ENCODE peak calls at places on chromosomes 12 and 14, in ten cellular contexts. U, E, X, K, I, S, D, M, P and W are unnamed samples. For H3K4me1, the result is how much of the 10 kb centered on the place peaks cover.

GRCh38 chr14:49550284-49551184 is 35.6 kb downstream of the RPS29 start:
- DNase-seq in U (no peak), E (no peak), X (no peak), K (peak), I (no peak), S (no peak), D (peak), M (no peak), P (no peak), W (no peak)

GRCh38 chr14:42469637-42470426 is 863.2 kb downstream of the LRFN5 start:
- DNase-seq in U (no peak), E (no peak), X (no peak), K (peak), I (no peak), S (no peak), D (peak), M (no peak), P (no peak), W (no peak)

GRCh38 chr14:60161176-60162107 is 3.8 kb downstream of the DHRS7 start:
- DNase-seq in U (peak), E (peak), X (no peak), K (peak), I (no peak), S (no peak), D (no peak), M (peak), P (no peak), W (peak)

GRCh38 chr14:91418387-91419043 is 895 bp upstream of the CCDC88C start:
- DNase-seq in U (no peak), E (peak), X (peak), K (peak), I (peak), S (peak), D (peak), M (peak), P (peak), W (peak)

GRCh38 chr12:108268397-108268796 is 70.7 kb downstream of the CMKLR1 start:
- DNase-seq in U (no peak), E (no peak), X (no peak), K (no peak), I (no peak), S (no peak), D (no peak), M (no peak), P (no peak), W (no peak)

GRCh38 chr14:100406505-100407131 is 83.5 kb downstream of the SLC25A47 start:
- DNase-seq in U (no peak), E (no peak), X (no peak), K (peak), I (no peak), S (peak), D (peak), M (no peak), P (no peak), W (no peak)

GRCh38 chr14:102829106-102829505 is 51.9 kb downstream of the TRAF3 start:
- DNase-seq in U (no peak), E (no peak), X (no peak), K (no peak), I (no peak), S (no peak), D (no peak), M (no peak), P (no peak), W (no peak)

GRCh38 chr12:2256915-2257314 is 204.1 kb downstream of the CACNA1C start:
- DNase-seq in U (no peak), E (no peak), X (no peak), K (peak), I (no peak), S (no peak), D (no peak), M (no peak), P (no peak), W (no peak)

GRCh38 chr12:89348894-89349669 is 3.2 kb downstream of the DUSP6 start:
- DNase-seq in U (no peak), E (no peak), X (no peak), K (peak), I (no peak), S (no peak), D (no peak), M (no peak), P (no peak), W (no peak)

GRCh38 chr12:66823857-66824570 is 145.1 kb upstream of the GRIP1 start:
- DNase-seq in U (no peak), E (no peak), X (no peak), K (no peak), I (no peak), S (no peak), D (peak), M (no peak), P (no peak), W (peak)

GRCh38 chr12:94874986-94875312 is 128.5 kb downstream of the NDUFA12 start:
- DNase-seq in U (no peak), E (no peak), X (no peak), K (no peak), I (no peak), S (no peak), D (no peak), M (no peak), P (no peak), W (peak)

GRCh38 chr12:108307006-108307405 is 32.1 kb downstream of the CMKLR1 start:
- DNase-seq in U (no peak), E (no peak), X (no peak), K (peak), I (no peak), S (no peak), D (no peak), M (no peak), P (no peak), W (no peak)

GRCh38 chr12:27460471-27460978 is 14.0 kb downstream of the SMCO2 start:
- DNase-seq in U (no peak), E (no peak), X (no peak), K (peak), I (no peak), S (peak), D (peak), M (no peak), P (no peak), W (no peak)

GRCh38 chr12:60194682-60195081 is 598.9 kb downstream of the SLC16A7 start:
- DNase-seq in U (no peak), E (no peak), X (no peak), K (peak), I (no peak), S (no peak), D (no peak), M (no peak), P (no peak), W (no peak)

GRCh38 chr12:108635997-108636808 is 2.5 kb upstream of the SELPLG start:
- DNase-seq in U (no peak), E (no peak), X (no peak), K (no peak), I (no peak), S (no peak), D (no peak), M (no peak), P (no peak), W (no peak)

GRCh38 chr12:56631790-56632700 is 1.9 kb upstream of the BAZ2A start:
- DNase-seq in U (peak), E (peak), X (peak), K (peak), I (peak), S (peak), D (peak), M (peak), P (peak), W (peak)

GRCh38 chr12:15600223-15600935 is 188.8 kb downstream of the EPS8 start:
- DNase-seq in U (no peak), E (no peak), X (no peak), K (no peak), I (no peak), S (no peak), D (no peak), M (no peak), P (no peak), W (no peak)

GRCh38 chr14:35332517-35333346 is 40.5 kb downstream of the PSMA6 start:
- DNase-seq in U (no peak), E (no peak), X (no peak), K (peak), I (no peak), S (peak), D (peak), M (no peak), P (no peak), W (no peak)

GRCh38 chr14:33435911-33436310 is 497.2 kb downstream of the NPAS3 start:
- DNase-seq in U (no peak), E (no peak), X (no peak), K (peak), I (no peak), S (no peak), D (no peak), M (no peak), P (no peak), W (no peak)

GRCh38 chr12:112837629-112838191 is 46.2 kb downstream of the RPH3A start:
- DNase-seq in U (no peak), E (no peak), X (no peak), K (peak), I (no peak), S (no peak), D (peak), M (no peak), P (no peak), W (no peak)

GRCh38 chr14:94383777-94384176 is 4.6 kb downstream of the SERPINA1 start:
- DNase-seq in U (peak), E (peak), X (no peak), K (no peak), I (no peak), S (no peak), D (no peak), M (no peak), P (no peak), W (no peak)

GRCh38 chr12:71139153-71139735 is 18.6 kb downstream of the TSPAN8 start:
- DNase-seq in U (no peak), E (no peak), X (no peak), K (no peak), I (no peak), S (no peak), D (no peak), M (no peak), P (no peak), W (no peak)

GRCh38 chr14:70707138-70708038 is 65.7 kb downstream of the TTC9 start:
- DNase-seq in U (no peak), E (peak), X (no peak), K (peak), I (peak), S (no peak), D (peak), M (no peak), P (no peak), W (no peak)

GRCh38 chr12:131949431-131950181 is at the start of gene EP400:
- DNase-seq in U (peak), E (peak), X (peak), K (peak), I (peak), S (peak), D (peak), M (peak), P (peak), W (peak)

GRCh38 chr14:97603201-97603600 is 806.0 kb downstream of the VRK1 start:
- DNase-seq in U (no peak), E (no peak), X (no peak), K (no peak), I (no peak), S (no peak), D (no peak), M (no peak), P (no peak), W (no peak)

GRCh38 chr14:50714452-50715073 is 46.5 kb upstream of the SAV1 start:
- DNase-seq in U (no peak), E (no peak), X (no peak), K (peak), I (no peak), S (no peak), D (peak), M (no peak), P (no peak), W (no peak)

GRCh38 chr12:77231548-77231947 is 166.2 kb upstream of the E2F7 start:
- DNase-seq in U (peak), E (no peak), X (peak), K (peak), I (peak), S (peak), D (no peak), M (peak), P (peak), W (peak)

GRCh38 chr12:71639341-71639760 is 24.3 kb downstream of the ZFC3H1 start:
- DNase-seq in U (no peak), E (peak), X (no peak), K (peak), I (no peak), S (no peak), D (peak), M (no peak), P (no peak), W (no peak)

GRCh38 chr12:58378038-58378437 is 436.7 kb downstream of the ATP23 start:
- DNase-seq in U (no peak), E (no peak), X (no peak), K (peak), I (no peak), S (no peak), D (no peak), M (no peak), P (no peak), W (no peak)

GRCh38 chr12:110084314-110085015 is 36.1 kb upstream of the C12orf76 start:
- DNase-seq in U (no peak), E (no peak), X (no peak), K (peak), I (no peak), S (no peak), D (peak), M (no peak), P (no peak), W (no peak)

GRCh38 chr12:121337416-121337815 is 14.8 kb downstream of the ANAPC5 start:
- DNase-seq in U (no peak), E (no peak), X (no peak), K (no peak), I (no peak), S (no peak), D (no peak), M (no peak), P (no peak), W (no peak)

GRCh38 chr14:102020058-102020971 is 55.9 kb downstream of the DYNC1H1 start:
- DNase-seq in U (no peak), E (no peak), X (no peak), K (peak), I (no peak), S (no peak), D (no peak), M (no peak), P (no peak), W (no peak)

GRCh38 chr12:105843989-105844768 is 294.6 kb downstream of the NUAK1 start:
- DNase-seq in U (peak), E (no peak), X (no peak), K (peak), I (no peak), S (no peak), D (no peak), M (no peak), P (peak), W (no peak)

GRCh38 chr12:45402288-45402687 is 186.4 kb downstream of the ANO6 start:
- DNase-seq in U (no peak), E (no peak), X (no peak), K (peak), I (no peak), S (no peak), D (no peak), M (no peak), P (no peak), W (no peak)

GRCh38 chr14:104174051-104174450 is 35.7 kb downstream of the KIF26A start:
- DNase-seq in U (no peak), E (no peak), X (no peak), K (no peak), I (no peak), S (no peak), D (no peak), M (no peak), P (no peak), W (no peak)

GRCh38 chr12:53659011-53659551 is 16.8 kb downstream of the ATP5MC2 start:
- DNase-seq in U (no peak), E (no peak), X (peak), K (peak), I (no peak), S (peak), D (peak), M (peak), P (peak), W (peak)

GRCh38 chr14:74655597-74656389 is 43.8 kb upstream of the LTBP2 start:
- DNase-seq in U (no peak), E (no peak), X (no peak), K (peak), I (no peak), S (no peak), D (peak), M (no peak), P (no peak), W (no peak)
- H3K27ac ChIP-seq in U (peak), E (no peak), X (peak), K (peak), I (no peak), S (no peak), D (peak), M (peak), P (no peak), W (no peak)

GRCh38 chr12:104738841-104739642 is 219.0 kb downstream of the SLC41A2 start:
- DNase-seq in U (no peak), E (no peak), X (no peak), K (no peak), I (no peak), S (no peak), D (no peak), M (no peak), P (no peak), W (no peak)

GRCh38 chr12:104742551-104742961 is 215.5 kb downstream of the SLC41A2 start:
- DNase-seq in U (no peak), E (no peak), X (no peak), K (no peak), I (no peak), S (no peak), D (no peak), M (peak), P (no peak), W (no peak)

GRCh38 chr12:104740668-104741067 is 217.4 kb downstream of the SLC41A2 start:
- DNase-seq in U (no peak), E (no peak), X (no peak), K (no peak), I (no peak), S (no peak), D (no peak), M (peak), P (no peak), W (no peak)

GRCh38 chr12:104741497-104742367 is 216.4 kb downstream of the SLC41A2 start:
- DNase-seq in U (no peak), E (no peak), X (no peak), K (no peak), I (no peak), S (no peak), D (no peak), M (no peak), P (no peak), W (no peak)

GRCh38 chr12:104741072-104741471 is 217.0 kb downstream of the SLC41A2 start:
- DNase-seq in U (no peak), E (no peak), X (no peak), K (no peak), I (no peak), S (no peak), D (no peak), M (no peak), P (no peak), W (no peak)
- H3K4me1 ChIP-seq in U (under half), E (under half), X (under half), K (under half), I (under half), S (under half), D (under half), M (under half), P (under half), W (under half)

GRCh38 chr12:6206327-6206726 is 6.1 kb downstream of the CD9 start:
- DNase-seq in U (no peak), E (no peak), X (no peak), K (no peak), I (no peak), S (no peak), D (no peak), M (no peak), P (no peak), W (no peak)
- H3K27ac ChIP-seq in U (peak), E (no peak), X (peak), K (no peak), I (no peak), S (peak), D (no peak), M (peak), P (no peak), W (peak)

DNA sequence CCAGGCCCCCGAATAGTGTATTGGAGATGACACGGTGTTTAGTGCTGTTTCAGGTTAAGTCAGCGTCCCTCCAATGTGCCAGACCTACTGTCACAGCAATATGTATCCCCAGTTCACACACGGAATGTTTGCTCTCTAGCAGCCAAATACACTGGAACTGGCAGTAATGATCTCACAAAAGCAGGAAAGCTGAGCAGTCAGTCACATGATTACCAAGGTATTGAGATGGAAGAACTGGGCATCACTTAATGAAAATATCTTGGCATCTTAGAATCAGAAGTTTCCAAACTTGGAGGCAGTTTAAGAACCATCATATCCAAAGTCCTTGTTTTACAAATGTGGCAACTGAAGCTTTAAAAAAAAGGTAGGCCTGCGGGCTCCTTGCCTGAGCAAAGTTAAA is 23.3 kb downstream of the NINJ2 start:
- DNase-seq in U (no peak), E (no peak), X (no peak), K (no peak), I (no peak), S (no peak), D (no peak), M (no peak), P (no peak), W (no peak)
- H3K4me1 ChIP-seq in U (under half), E (under half), X (under half), K (under half), I (under half), S (under half), D (under half), M (under half), P (under half), W (under half)

DNA sequence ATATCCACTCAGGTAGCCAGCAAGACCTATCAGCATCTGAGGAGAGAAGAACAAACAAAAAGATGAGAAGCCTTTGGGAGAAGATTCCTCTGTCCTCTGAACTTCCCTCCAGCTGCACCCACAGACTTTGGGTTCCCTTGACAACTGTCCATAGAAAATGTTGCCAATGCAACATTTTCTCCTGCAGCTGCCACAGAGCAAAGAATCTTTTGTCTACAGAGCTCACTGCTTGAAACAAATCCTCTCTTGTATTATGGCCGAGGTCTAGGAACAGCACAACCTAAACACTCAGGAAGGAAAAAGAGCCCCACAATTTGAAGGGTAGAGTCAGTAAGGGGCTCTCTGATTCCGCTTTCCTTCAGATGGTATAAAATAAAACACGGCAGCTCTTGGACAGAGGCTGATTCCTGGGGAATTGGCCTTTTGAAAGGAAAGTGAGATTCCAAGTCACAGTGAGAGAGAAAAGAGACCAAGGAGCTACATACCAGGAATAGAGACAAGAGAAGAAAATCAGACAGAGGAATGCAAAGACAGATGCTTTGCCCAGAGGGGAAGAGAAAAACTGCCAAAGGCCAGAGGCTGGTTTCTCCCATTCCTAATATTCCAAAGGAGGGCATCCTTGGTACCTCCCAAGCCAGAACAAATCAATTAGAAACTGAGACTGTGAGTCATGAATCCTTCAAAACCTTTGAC is 14.1 kb downstream of the POMT2 start:
- DNase-seq in U (no peak), E (no peak), X (no peak), K (peak), I (no peak), S (no peak), D (no peak), M (no peak), P (no peak), W (no peak)
- H3K27ac ChIP-seq in U (peak), E (no peak), X (peak), K (peak), I (no peak), S (no peak), D (peak), M (peak), P (peak), W (no peak)

DNA sequence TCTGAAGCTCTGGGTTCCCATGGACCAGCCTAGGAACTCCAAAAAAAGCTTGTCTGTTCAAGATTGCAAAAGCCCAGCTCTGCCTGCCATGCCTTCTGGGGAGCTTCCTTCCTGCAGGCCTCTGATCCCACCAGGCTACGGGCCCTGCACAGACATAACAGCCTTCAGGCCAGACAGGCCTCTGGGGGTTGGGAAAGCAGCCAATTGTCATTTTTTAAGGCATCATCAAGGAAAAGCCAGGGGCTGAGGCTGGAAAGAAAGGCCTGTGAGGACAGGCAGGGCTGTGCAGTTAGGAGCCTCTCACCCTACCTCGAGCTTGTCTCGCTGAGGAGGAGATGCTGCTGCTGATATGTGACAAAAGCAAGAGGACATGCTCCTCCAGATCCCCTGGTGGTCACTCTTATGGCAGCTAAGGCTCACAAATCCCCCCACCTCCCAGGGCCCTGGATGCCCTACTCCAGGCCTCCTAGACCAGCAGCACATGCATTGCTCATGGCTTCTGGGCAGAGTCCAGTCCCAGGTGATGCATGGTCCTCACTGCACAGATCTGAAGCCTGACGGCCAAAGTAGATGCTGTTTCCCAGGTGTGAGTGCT is 2.9 kb downstream of the TMEM229B start:
- DNase-seq in U (no peak), E (no peak), X (no peak), K (no peak), I (no peak), S (no peak), D (no peak), M (no peak), P (no peak), W (no peak)
- H3K4me1 ChIP-seq in U (under half), E (under half), X (under half), K (under half), I (under half), S (under half), D (under half), M (under half), P (under half), W (under half)